ENCODE peak calls at places on chromosome 4, in four cellular contexts. One of them, this sample, is unnamed.

GRCh38 chr4:11297201-11297600 is 131.5 kb downstream of the HS3ST1 start:
- DNase-seq in activated T-helper 1 cell treated with anti-CD3 and anti-CD28 coated beads, Interleukin-12 subunit alpha, Interleukin-12 subunit beta, Interleukin-2, Interleukin-4 antibody, amounts not matched to agents 30 ng/mL and 10 ng/mL and 1 ng/mL, durations not matched to agents 14 hours and 24 hours and 36 hours: no peak
- DNase-seq in ELR: no peak
- DNase-seq in NCI-H1694 treated with DMSO at 0.1 percent for 48 hours: no peak
- DNase-seq in this sample: no peak

GRCh38 chr4:7342581-7343352 is 92.0 kb downstream of the PSAPL1 start:
- DNase-seq in activated T-helper 1 cell treated with anti-CD3 and anti-CD28 coated beads, Interleukin-12 subunit alpha, Interleukin-12 subunit beta, Interleukin-2, Interleukin-4 antibody, amounts not matched to agents 30 ng/mL and 10 ng/mL and 1 ng/mL, durations not matched to agents 14 hours and 24 hours and 36 hours: no peak
- DNase-seq in ELR: no peak
- DNase-seq in NCI-H1694 treated with DMSO at 0.1 percent for 48 hours: no peak
- DNase-seq in this sample: no peak

GRCh38 chr4:156642161-156642560 is 329.4 kb downstream of the PDGFC start:
- DNase-seq in activated T-helper 1 cell treated with anti-CD3 and anti-CD28 coated beads, Interleukin-12 subunit alpha, Interleukin-12 subunit beta, Interleukin-2, Interleukin-4 antibody, amounts not matched to agents 30 ng/mL and 10 ng/mL and 1 ng/mL, durations not matched to agents 14 hours and 24 hours and 36 hours: no peak
- DNase-seq in ELR: no peak
- DNase-seq in NCI-H1694 treated with DMSO at 0.1 percent for 48 hours: no peak
- DNase-seq in this sample: no peak

GRCh38 chr4:4942658-4943057 is 76.6 kb downstream of the CYTL1 start:
- DNase-seq in activated T-helper 1 cell treated with anti-CD3 and anti-CD28 coated beads, Interleukin-12 subunit alpha, Interleukin-12 subunit beta, Interleukin-2, Interleukin-4 antibody, amounts not matched to agents 30 ng/mL and 10 ng/mL and 1 ng/mL, durations not matched to agents 14 hours and 24 hours and 36 hours: no peak
- DNase-seq in ELR: no peak
- DNase-seq in NCI-H1694 treated with DMSO at 0.1 percent for 48 hours: no peak
- DNase-seq in this sample: no peak

GRCh38 chr4:169766741-169767140 is 9.0 kb upstream of the HPF1 start:
- DNase-seq in activated T-helper 1 cell treated with anti-CD3 and anti-CD28 coated beads, Interleukin-12 subunit alpha, Interleukin-12 subunit beta, Interleukin-2, Interleukin-4 antibody, amounts not matched to agents 30 ng/mL and 10 ng/mL and 1 ng/mL, durations not matched to agents 14 hours and 24 hours and 36 hours: no peak
- DNase-seq in ELR: no peak
- DNase-seq in NCI-H1694 treated with DMSO at 0.1 percent for 48 hours: no peak
- DNase-seq in this sample: no peak

GRCh38 chr4:120070191-120070590 is 3.5 kb upstream of the MAD2L1 start:
- DNase-seq in activated T-helper 1 cell treated with anti-CD3 and anti-CD28 coated beads, Interleukin-12 subunit alpha, Interleukin-12 subunit beta, Interleukin-2, Interleukin-4 antibody, amounts not matched to agents 30 ng/mL and 10 ng/mL and 1 ng/mL, durations not matched to agents 14 hours and 24 hours and 36 hours: no peak
- DNase-seq in ELR: no peak
- DNase-seq in NCI-H1694 treated with DMSO at 0.1 percent for 48 hours: no peak
- DNase-seq in this sample: no peak

GRCh38 chr4:88457307-88458090 is 580 bp downstream of the HERC5 start:
- DNase-seq in activated T-helper 1 cell treated with anti-CD3 and anti-CD28 coated beads, Interleukin-12 subunit alpha, Interleukin-12 subunit beta, Interleukin-2, Interleukin-4 antibody, amounts not matched to agents 30 ng/mL and 10 ng/mL and 1 ng/mL, durations not matched to agents 14 hours and 24 hours and 36 hours: no peak
- DNase-seq in ELR: peak
- DNase-seq in NCI-H1694 treated with DMSO at 0.1 percent for 48 hours: no peak
- DNase-seq in this sample: peak

GRCh38 chr4:140090215-140090731 is 63.7 kb downstream of the MAML3 start:
- DNase-seq in activated T-helper 1 cell treated with anti-CD3 and anti-CD28 coated beads, Interleukin-12 subunit alpha, Interleukin-12 subunit beta, Interleukin-2, Interleukin-4 antibody, amounts not matched to agents 30 ng/mL and 10 ng/mL and 1 ng/mL, durations not matched to agents 14 hours and 24 hours and 36 hours: no peak
- DNase-seq in ELR: peak
- DNase-seq in NCI-H1694 treated with DMSO at 0.1 percent for 48 hours: no peak
- DNase-seq in this sample: no peak

GRCh38 chr4:99324978-99325377 is 3.8 kb upstream of the ADH1B start:
- DNase-seq in activated T-helper 1 cell treated with anti-CD3 and anti-CD28 coated beads, Interleukin-12 subunit alpha, Interleukin-12 subunit beta, Interleukin-2, Interleukin-4 antibody, amounts not matched to agents 30 ng/mL and 10 ng/mL and 1 ng/mL, durations not matched to agents 14 hours and 24 hours and 36 hours: no peak
- DNase-seq in ELR: no peak
- DNase-seq in NCI-H1694 treated with DMSO at 0.1 percent for 48 hours: no peak
- DNase-seq in this sample: no peak

GRCh38 chr4:16082424-16083216 is 1.2 kb downstream of the PROM1 start:
- DNase-seq in activated T-helper 1 cell treated with anti-CD3 and anti-CD28 coated beads, Interleukin-12 subunit alpha, Interleukin-12 subunit beta, Interleukin-2, Interleukin-4 antibody, amounts not matched to agents 30 ng/mL and 10 ng/mL and 1 ng/mL, durations not matched to agents 14 hours and 24 hours and 36 hours: no peak
- DNase-seq in ELR: no peak
- DNase-seq in NCI-H1694 treated with DMSO at 0.1 percent for 48 hours: no peak
- DNase-seq in this sample: peak

GRCh38 chr4:181613210-181613609 is 630.0 kb upstream of the TENM3 start:
- DNase-seq in activated T-helper 1 cell treated with anti-CD3 and anti-CD28 coated beads, Interleukin-12 subunit alpha, Interleukin-12 subunit beta, Interleukin-2, Interleukin-4 antibody, amounts not matched to agents 30 ng/mL and 10 ng/mL and 1 ng/mL, durations not matched to agents 14 hours and 24 hours and 36 hours: no peak
- DNase-seq in ELR: no peak
- DNase-seq in NCI-H1694 treated with DMSO at 0.1 percent for 48 hours: no peak
- DNase-seq in this sample: no peak

GRCh38 chr4:81632581-81633247 is 161.0 kb upstream of the RASGEF1B start:
- DNase-seq in activated T-helper 1 cell treated with anti-CD3 and anti-CD28 coated beads, Interleukin-12 subunit alpha, Interleukin-12 subunit beta, Interleukin-2, Interleukin-4 antibody, amounts not matched to agents 30 ng/mL and 10 ng/mL and 1 ng/mL, durations not matched to agents 14 hours and 24 hours and 36 hours: no peak
- DNase-seq in ELR: no peak
- DNase-seq in NCI-H1694 treated with DMSO at 0.1 percent for 48 hours: no peak
- DNase-seq in this sample: no peak

GRCh38 chr4:154551872-154552686 is 1.9 kb upstream of the PLRG1 start:
- DNase-seq in activated T-helper 1 cell treated with anti-CD3 and anti-CD28 coated beads, Interleukin-12 subunit alpha, Interleukin-12 subunit beta, Interleukin-2, Interleukin-4 antibody, amounts not matched to agents 30 ng/mL and 10 ng/mL and 1 ng/mL, durations not matched to agents 14 hours and 24 hours and 36 hours: peak
- DNase-seq in ELR: peak
- DNase-seq in NCI-H1694 treated with DMSO at 0.1 percent for 48 hours: peak
- DNase-seq in this sample: peak

GRCh38 chr4:148211533-148211932 is 230.7 kb downstream of the NR3C2 start:
- DNase-seq in activated T-helper 1 cell treated with anti-CD3 and anti-CD28 coated beads, Interleukin-12 subunit alpha, Interleukin-12 subunit beta, Interleukin-2, Interleukin-4 antibody, amounts not matched to agents 30 ng/mL and 10 ng/mL and 1 ng/mL, durations not matched to agents 14 hours and 24 hours and 36 hours: no peak
- DNase-seq in ELR: no peak
- DNase-seq in NCI-H1694 treated with DMSO at 0.1 percent for 48 hours: no peak
- DNase-seq in this sample: no peak

GRCh38 chr4:148443550-148444295 is 1.5 kb upstream of the NR3C2 start:
- DNase-seq in activated T-helper 1 cell treated with anti-CD3 and anti-CD28 coated beads, Interleukin-12 subunit alpha, Interleukin-12 subunit beta, Interleukin-2, Interleukin-4 antibody, amounts not matched to agents 30 ng/mL and 10 ng/mL and 1 ng/mL, durations not matched to agents 14 hours and 24 hours and 36 hours: peak
- DNase-seq in ELR: peak
- DNase-seq in NCI-H1694 treated with DMSO at 0.1 percent for 48 hours: no peak
- DNase-seq in this sample: peak

GRCh38 chr4:142311916-142312315 is 534.2 kb downstream of the INPP4B start:
- DNase-seq in activated T-helper 1 cell treated with anti-CD3 and anti-CD28 coated beads, Interleukin-12 subunit alpha, Interleukin-12 subunit beta, Interleukin-2, Interleukin-4 antibody, amounts not matched to agents 30 ng/mL and 10 ng/mL and 1 ng/mL, durations not matched to agents 14 hours and 24 hours and 36 hours: no peak
- DNase-seq in ELR: no peak
- DNase-seq in NCI-H1694 treated with DMSO at 0.1 percent for 48 hours: no peak
- DNase-seq in this sample: no peak

GRCh38 chr4:58734030-58734673 is 1624.0 kb upstream of the IGFBP7 start:
- DNase-seq in activated T-helper 1 cell treated with anti-CD3 and anti-CD28 coated beads, Interleukin-12 subunit alpha, Interleukin-12 subunit beta, Interleukin-2, Interleukin-4 antibody, amounts not matched to agents 30 ng/mL and 10 ng/mL and 1 ng/mL, durations not matched to agents 14 hours and 24 hours and 36 hours: no peak
- DNase-seq in ELR: peak
- DNase-seq in NCI-H1694 treated with DMSO at 0.1 percent for 48 hours: no peak
- DNase-seq in this sample: no peak